ENCODE peak calls at places on chromosomes 2 and 18, in seven cellular contexts. N is AG10803, G is endothelial cell, C is mesothelial cell of epicardium, P is GM23338, E is PC-3, Q is neural crest cell. F is an unnamed sample.

GRCh38 chr2:101185085-101185484 is 33.9 kb upstream of the TBC1D8 start:
- DNase-seq in N (no peak), G (no peak), C (no peak), P (no peak), E (no peak), Q (no peak), F (no peak)

GRCh38 chr2:105112345-105112744 is 74.5 kb downstream of the MRPS9 start:
- DNase-seq in N (no peak), G (no peak), C (no peak), P (no peak), E (no peak), Q (no peak), F (no peak)

GRCh38 chr2:121155502-121156056 is 129.4 kb downstream of the TFCP2L1 start:
- DNase-seq in N (no peak), G (no peak), C (no peak), P (no peak), E (peak; percentile 7), Q (no peak), F (no peak)

GRCh38 chr2:227198866-227199265 is 34.4 kb downstream of the COL4A3 start:
- DNase-seq in N (no peak), G (no peak), C (no peak), P (no peak), E (peak; percentile 61), Q (no peak), F (no peak)

GRCh38 chr2:12284487-12284886 is 432.2 kb upstream of the TRIB2 start:
- DNase-seq in N (peak; percentile 45), G (no peak), C (no peak), P (no peak), E (peak; percentile 83), Q (no peak), F (no peak)

GRCh38 chr18:76348267-76349066 is 146.6 kb downstream of the ZNF516 start:
- DNase-seq in N (no peak), G (no peak), C (no peak), P (no peak), E (peak; percentile 8), Q (no peak), F (no peak)

GRCh38 chr2:234496442-234496834 is 443 bp downstream of the ARL4C start:
- DNase-seq in N (peak; percentile 43), G (peak; percentile 22), C (no peak), P (no peak), E (peak; percentile 56), Q (no peak), F (no peak)

GRCh38 chr2:84115458-84115857 is 343.6 kb downstream of the SUCLG1 start:
- DNase-seq in N (no peak), G (no peak), C (no peak), P (no peak), E (no peak), Q (no peak), F (no peak)

GRCh38 chr2:104368089-104368488 is 485.8 kb upstream of the POU3F3 start:
- DNase-seq in N (no peak), G (no peak), C (no peak), P (peak; percentile 41), E (peak; percentile 3), Q (no peak), F (no peak)

GRCh38 chr18:57819671-57820460 is 16.8 kb upstream of the ATP8B1 start:
- DNase-seq in N (peak; percentile 74), G (peak; percentile 5), C (no peak), P (peak; percentile 16), E (peak; percentile 90), Q (no peak), F (peak; percentile 83)

GRCh38 chr2:208356846-208357574 is 49.6 kb upstream of the PTH2R start:
- DNase-seq in N (peak; percentile 25), G (no peak), C (no peak), P (peak; percentile 25), E (no peak), Q (no peak), F (no peak)
- TF ChIP-seq CTCF in N (no peak), G (no peak), C (no peak), P (no peak), E (no peak), Q (no peak), F (peak; percentile 29)

DNA sequence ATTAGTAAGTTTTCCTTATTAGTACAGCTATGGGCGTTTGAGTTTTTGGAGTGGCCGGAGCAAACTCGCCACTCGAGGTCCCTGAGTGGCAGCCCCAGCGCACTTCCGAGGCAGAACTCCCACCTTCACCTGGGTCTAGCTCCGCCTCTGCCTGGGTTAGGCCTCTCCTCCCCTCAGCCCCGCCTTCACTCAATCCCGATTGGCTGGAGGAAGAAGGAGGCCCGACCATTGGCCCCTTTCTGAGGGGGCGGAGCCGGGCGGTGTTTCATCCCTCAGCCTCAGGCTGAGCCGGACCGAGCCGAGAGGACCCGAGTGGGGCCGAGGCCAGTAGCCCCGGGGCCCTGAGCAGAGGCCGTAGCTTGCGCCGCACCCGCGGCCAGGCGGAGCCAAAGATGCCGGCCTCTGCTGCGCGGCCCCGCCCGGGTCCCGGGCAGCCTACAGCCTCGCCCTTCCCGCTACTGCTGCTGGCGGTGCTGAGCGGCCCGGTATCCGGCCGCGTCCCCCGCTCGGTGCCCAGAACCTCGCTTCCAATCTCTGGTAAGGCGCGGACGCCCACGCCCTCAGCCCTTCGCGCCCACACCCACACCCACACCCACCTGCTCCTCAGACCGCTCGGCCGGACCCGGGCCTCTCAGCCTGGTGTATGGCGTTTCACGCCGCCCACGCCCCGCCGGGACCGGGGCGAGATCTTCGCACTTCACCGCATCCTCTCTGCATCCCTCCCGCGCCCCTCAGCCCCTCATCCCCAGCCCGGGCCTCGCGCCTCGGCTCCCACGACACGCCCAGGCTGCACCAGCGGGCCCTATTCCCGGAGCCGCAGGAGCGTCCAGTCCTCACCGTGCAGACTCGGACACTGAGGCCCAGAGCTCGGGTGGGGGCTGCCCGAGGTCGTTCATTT is at the start of gene SEMA4F:
- DNase-seq in N (peak; percentile 88), G (peak; percentile 92), C (peak; percentile 89), P (peak; percentile 99), E (peak; percentile 98), Q (peak; percentile 92), F (peak; percentile 93)
- TF ChIP-seq CTCF in N (no peak), G (no peak), C (no peak), P (no peak), E (no peak), Q (no peak), F (no peak)

GRCh38 chr18:74896390-74896991 is 298.8 kb downstream of the ZNF407 start:
- DNase-seq in N (no peak), G (peak; percentile 40), C (no peak), P (peak; percentile 76), E (peak; percentile 73), Q (no peak), F (no peak)
- TF ChIP-seq CTCF in N (no peak), G (peak; percentile 29), C (no peak), P (peak; percentile 85), E (peak; percentile 89), Q (peak; percentile 70), F (peak; percentile 28)

GRCh38 chr2:113965644-113966043 is 75.8 kb downstream of the ACTR3 start:
- DNase-seq in N (peak; percentile 16), G (peak; percentile 54), C (no peak), P (peak; percentile 72), E (peak; percentile 54), Q (peak; percentile 30), F (peak; percentile 47)
- TF ChIP-seq CTCF in N (peak; percentile 47), G (peak; percentile 57), C (peak; percentile 35), P (peak; percentile 79), E (peak; percentile 74), Q (peak; percentile 67), F (peak; percentile 76)

DNA sequence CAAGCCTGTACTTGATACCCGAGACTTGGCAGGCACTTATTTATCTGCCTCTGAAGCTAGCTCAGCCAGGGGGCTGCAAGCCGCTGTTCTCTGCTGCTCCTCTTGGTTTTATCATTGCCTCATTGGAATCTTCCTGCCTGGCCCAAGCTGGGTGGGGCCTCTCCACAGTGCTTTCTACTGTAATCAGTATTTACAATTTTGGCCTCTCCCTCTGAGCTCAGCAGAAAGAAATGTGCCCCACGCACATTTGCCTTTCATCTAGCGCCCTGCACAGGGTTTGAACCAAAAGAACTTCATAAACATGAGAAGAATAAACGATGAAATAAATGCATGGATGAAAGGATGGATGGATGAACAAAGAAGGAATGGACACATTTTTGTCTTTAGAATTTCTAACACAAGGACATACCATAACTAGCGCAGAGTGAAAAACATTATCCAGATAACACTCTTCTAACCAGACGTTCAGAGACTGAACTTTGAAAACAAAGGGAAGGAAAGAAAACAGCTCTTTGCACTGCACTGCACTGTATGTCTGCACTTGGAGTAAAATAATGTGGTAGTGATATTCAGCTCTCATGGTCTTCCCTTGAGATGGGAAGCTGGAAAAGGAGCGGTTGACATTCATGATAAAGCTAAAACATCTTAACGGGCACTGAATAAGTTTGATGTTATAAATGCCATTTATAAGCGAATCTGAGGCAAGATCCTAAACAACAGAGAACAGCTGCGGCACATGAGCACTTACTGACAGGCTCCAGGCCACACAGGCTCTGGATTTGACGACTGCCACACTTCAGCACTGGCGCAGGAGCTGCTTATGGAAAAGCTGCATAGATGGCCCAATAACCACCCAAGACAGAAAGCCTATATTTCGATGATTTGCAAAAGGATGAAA is 86.8 kb upstream of the SP3 start:
- DNase-seq in N (peak; percentile 65), G (peak; percentile 14), C (peak; percentile 30), P (peak; percentile 58), E (peak; percentile 86), Q (no peak), F (peak; percentile 73)
- TF ChIP-seq CTCF in N (no peak), G (no peak), C (no peak), P (no peak), E (peak; percentile 14), Q (no peak), F (no peak)

DNA sequence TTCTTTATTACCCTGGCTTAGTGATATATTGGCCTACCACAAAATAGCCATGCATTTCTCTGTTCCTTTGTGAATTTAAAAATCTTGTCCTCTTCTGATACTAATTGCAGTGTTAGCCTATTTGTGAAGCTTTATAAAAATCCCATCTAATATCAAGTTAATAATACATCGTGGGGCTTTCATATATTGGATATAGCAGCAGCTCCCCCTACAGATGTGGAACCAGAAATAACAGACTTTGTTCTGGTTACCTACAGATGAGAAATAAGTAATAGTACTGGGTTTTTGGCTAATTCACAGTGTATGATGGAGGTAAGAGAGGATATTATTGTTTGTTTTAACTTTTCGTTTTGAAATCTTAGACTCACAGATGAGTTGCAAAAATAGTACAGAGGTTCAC is 1661.7 kb upstream of the PIK3C3 start:
- DNase-seq in N (no peak), G (no peak), C (no peak), P (peak; percentile 34), E (peak; percentile 3), Q (no peak), F (no peak)
- TF ChIP-seq CTCF in N (no peak), G (no peak), C (no peak), P (peak; percentile 58), E (peak; percentile 46), Q (peak; percentile 49), F (no peak)

DNA sequence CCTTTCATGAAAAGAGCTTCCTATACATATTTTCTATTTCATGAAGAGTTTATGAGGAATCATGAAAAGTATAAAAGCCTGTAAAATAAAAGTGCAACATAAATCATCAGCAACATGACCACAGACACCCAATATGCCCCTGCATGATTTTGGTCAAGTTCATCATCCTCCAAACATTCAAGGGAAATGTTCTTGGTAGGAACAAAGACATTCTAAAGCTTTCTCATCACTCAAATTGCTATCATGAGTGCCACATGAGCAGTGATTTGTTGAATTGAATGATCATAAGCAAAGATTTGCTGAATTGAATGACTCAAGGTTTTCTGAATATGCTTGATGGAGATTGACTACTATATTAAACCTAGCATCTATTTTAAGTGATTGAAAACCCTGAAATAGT is 172.2 kb downstream of the MBD2 start:
- DNase-seq in N (no peak), G (no peak), C (no peak), P (no peak), E (no peak), Q (no peak), F (no peak)
- TF ChIP-seq CTCF in N (no peak), G (no peak), C (no peak), P (no peak), E (no peak), Q (no peak), F (no peak)